ENCODE peak calls at places on chromosomes 11 and 22, in five cellular contexts. U, E, Z, X and F are unnamed samples.

GRCh38 chr11:84894666-84895065 is 732.5 kb downstream of the DLG2 start:
- DNase-seq in U (no peak), Z (no peak), X (no peak), E (no peak), F (no peak)

GRCh38 chr11:58471892-58472291 is 29.9 kb upstream of the OR5B12 start:
- DNase-seq in U (no peak), Z (no peak), E (no peak), X (no peak), F (no peak)

GRCh38 chr22:44711236-44711560 is 9.2 kb downstream of the PRR5 start:
- DNase-seq in U (no peak), Z (no peak), X (no peak), E (no peak), F (no peak)

GRCh38 chr11:68040121-68040956 is 1.5 kb downstream of the TCIRG1 start:
- DNase-seq in Z (peak), U (no peak), X (peak), E (no peak), F (peak)

GRCh38 chr11:1484061-1484671 is 2.4 kb downstream of the MOB2 start:
- DNase-seq in E (no peak), Z (no peak), U (no peak), X (no peak), F (no peak)

GRCh38 chr11:10305964-10306918 is 1.4 kb downstream of the ADM start:
- DNase-seq in X (no peak), Z (no peak), U (no peak), E (peak), F (no peak)

GRCh38 chr11:9797300-9797699 is 133.4 kb downstream of the SWAP70 start:
- DNase-seq in E (no peak), X (no peak), U (no peak), Z (no peak), F (no peak)

GRCh38 chr11:64246874-64247728 is at the start of gene PPP1R14B:
- DNase-seq in U (no peak), X (peak), Z (peak), E (peak), F (peak)

GRCh38 chr22:47129902-47130301 is 367.5 kb downstream of the TBC1D22A start:
- DNase-seq in U (peak), E (no peak), Z (no peak), X (no peak), F (no peak)

GRCh38 chr11:63609536-63609935 is 4.7 kb downstream of the PLAAT3 start:
- DNase-seq in X (no peak), U (no peak), Z (no peak), E (no peak), F (no peak)

GRCh38 chr22:46935506-46936377 is 173.3 kb downstream of the TBC1D22A start:
- DNase-seq in U (no peak), X (no peak), Z (no peak), E (peak), F (no peak)

GRCh38 chr22:41857160-41857859 is 24.4 kb downstream of the SREBF2 start:
- DNase-seq in X (peak), Z (peak), U (peak), E (peak), F (peak)

GRCh38 chr11:111419641-111420327 is 40.7 kb upstream of the POU2AF1 start:
- DNase-seq in Z (no peak), U (no peak), X (no peak), E (no peak), F (no peak)

GRCh38 chr11:83721286-83721685 is 435.1 kb upstream of the CCDC90B start:
- DNase-seq in E (peak), Z (peak), U (no peak), X (no peak), F (no peak)

GRCh38 chr11:27717377-27717776 is 17.1 kb upstream of the BDNF start:
- DNase-seq in Z (peak), E (no peak), U (no peak), X (peak), F (no peak)